ENCODE peak calls at places on chromosomes 5 and 9, in seven cellular contexts. D is ovary, B is A549, H is stomach, G is transverse colon, C is GM12892, L is body of pancreas. M is an unnamed sample.

GRCh38 chr9:136466155-136466541 is 16.7 kb downstream of the SEC16A start:
- DNase-seq in B (no peak), H (no peak), L (no peak), C (no peak), D (no peak), G (no peak), M (no peak)

GRCh38 chr5:37751227-37751626 is 88.6 kb downstream of the GDNF start:
- DNase-seq in H (no peak), G (no peak), L (no peak), B (no peak), D (no peak), C (no peak), M (no peak)

GRCh38 chr5:77239126-77239741 is 28.8 kb downstream of the PDE8B start:
- DNase-seq in H (no peak), B (peak), L (peak), G (no peak), C (no peak), D (no peak), M (no peak)

GRCh38 chr5:140162781-140163180 is 12.2 kb upstream of the CYSTM1 start:
- DNase-seq in G (no peak), C (no peak), L (no peak), B (no peak), D (no peak), H (no peak), M (no peak)

GRCh38 chr5:141814064-141814982 is 63.9 kb downstream of the PCDH1 start:
- DNase-seq in B (peak), H (peak), L (peak), G (peak), C (peak), D (no peak), M (peak)

GRCh38 chr5:137651022-137651421 is 84.9 kb downstream of the KLHL3 start:
- DNase-seq in L (no peak), B (no peak), H (no peak), C (no peak), D (no peak), G (no peak), M (no peak)

GRCh38 chr5:133928690-133929393 is 39.6 kb downstream of the C5orf15 start:
- DNase-seq in L (no peak), G (no peak), C (no peak), D (no peak), H (no peak), B (no peak), M (no peak)

GRCh38 chr5:143274952-143275351 is 128.5 kb downstream of the NR3C1 start:
- DNase-seq in G (no peak), C (no peak), L (no peak), D (no peak), B (peak), H (no peak), M (no peak)

GRCh38 chr9:78131969-78132687 is 100.5 kb upstream of the GNAQ start:
- DNase-seq in C (no peak), G (no peak), D (no peak), B (no peak), H (no peak), L (no peak), M (no peak)

GRCh38 chr9:113463418-113464285 is at the start of gene RGS3:
- DNase-seq in B (peak), H (peak), L (peak), G (peak), C (no peak), D (no peak), M (no peak)
- TF ChIP-seq POLR2A in B (no peak), H (no peak), L (peak), G (peak), C (no peak), D (no peak), M (no peak)

GRCh38 chr9:89315482-89315881 is 2.8 kb upstream of the SECISBP2 start:
- DNase-seq in C (no peak), H (no peak), L (no peak), B (no peak), G (no peak), D (no peak), M (no peak)

GRCh38 chr9:89314955-89315354 is 3.3 kb upstream of the SECISBP2 start:
- DNase-seq in G (no peak), H (no peak), L (no peak), D (no peak), B (no peak), C (no peak), M (no peak)

GRCh38 chr9:89318123-89319014 is at the start of gene SECISBP2:
- DNase-seq in H (peak), G (peak), L (peak), D (peak), C (peak), B (peak), M (peak)

GRCh38 chr9:89319015-89319905 is 960 bp downstream of the SECISBP2 start:
- DNase-seq in C (no peak), G (no peak), D (no peak), H (no peak), B (no peak), L (no peak), M (no peak)

DNA sequence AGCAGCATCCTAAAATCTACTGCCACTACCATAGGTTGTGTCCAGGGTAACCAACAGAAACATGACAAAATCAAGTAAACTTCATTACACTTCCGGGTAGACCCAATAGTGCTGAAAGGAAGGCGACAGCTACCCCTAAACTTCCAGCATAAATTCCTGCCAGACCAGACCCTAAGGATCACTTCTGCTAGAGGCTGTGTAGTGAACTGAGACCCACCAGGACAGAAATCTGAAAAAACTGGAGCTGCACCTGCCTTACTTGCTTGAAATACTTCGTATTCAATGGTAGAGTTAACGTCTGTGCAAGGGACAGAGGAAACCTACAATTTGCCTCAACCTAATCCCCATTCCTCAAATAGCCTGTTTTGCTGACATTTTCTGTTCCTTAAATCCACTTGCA is 1.0 kb upstream of the SECISBP2 start:
- DNase-seq in H (no peak), G (no peak), D (no peak), C (no peak), B (no peak), L (no peak), M (no peak)
- TF ChIP-seq POLR2A in H (no peak), G (no peak), D (no peak), C (peak), B (no peak), L (no peak), M (no peak)

DNA sequence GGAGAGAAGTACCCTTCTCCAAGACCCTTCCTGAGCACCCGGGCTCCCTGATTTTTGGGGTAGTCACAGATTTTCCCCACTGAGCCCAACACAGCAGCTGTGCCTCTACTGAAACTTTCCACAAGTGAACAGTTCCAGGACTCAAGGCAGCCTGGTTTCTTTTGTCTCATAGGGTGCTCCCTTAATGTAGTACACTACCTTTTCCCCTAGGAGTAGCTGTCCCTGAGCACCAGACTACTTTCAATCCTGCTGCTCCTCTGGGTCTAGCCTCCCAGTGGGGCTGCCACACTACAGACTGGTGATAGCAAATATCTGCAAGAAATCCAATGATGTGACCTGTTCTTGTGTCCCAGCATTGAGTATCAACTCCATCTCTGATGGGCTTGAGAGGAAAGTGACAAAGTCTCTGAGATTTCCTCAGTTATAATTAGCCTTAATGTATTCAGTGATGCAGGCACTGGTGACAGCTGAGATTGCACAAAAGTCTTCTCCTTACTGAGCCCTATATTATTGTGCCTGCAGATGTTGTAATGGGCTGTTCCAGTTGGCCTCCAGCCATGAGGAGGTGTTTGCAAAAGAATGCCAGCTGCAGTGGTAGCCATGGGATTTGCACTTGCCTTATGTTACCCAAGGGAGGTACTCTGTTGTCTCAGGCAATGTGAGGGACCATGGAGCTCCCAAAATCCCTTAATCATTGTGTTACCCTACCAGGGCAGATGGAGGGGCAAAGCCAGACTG is 1802.5 kb downstream of the EFNA5 start:
- DNase-seq in G (no peak), B (no peak), D (no peak), C (no peak), H (no peak), L (peak), M (no peak)
- TF ChIP-seq POLR2A in G (no peak), B (no peak), D (no peak), C (no peak), H (no peak), L (no peak), M (no peak)

DNA sequence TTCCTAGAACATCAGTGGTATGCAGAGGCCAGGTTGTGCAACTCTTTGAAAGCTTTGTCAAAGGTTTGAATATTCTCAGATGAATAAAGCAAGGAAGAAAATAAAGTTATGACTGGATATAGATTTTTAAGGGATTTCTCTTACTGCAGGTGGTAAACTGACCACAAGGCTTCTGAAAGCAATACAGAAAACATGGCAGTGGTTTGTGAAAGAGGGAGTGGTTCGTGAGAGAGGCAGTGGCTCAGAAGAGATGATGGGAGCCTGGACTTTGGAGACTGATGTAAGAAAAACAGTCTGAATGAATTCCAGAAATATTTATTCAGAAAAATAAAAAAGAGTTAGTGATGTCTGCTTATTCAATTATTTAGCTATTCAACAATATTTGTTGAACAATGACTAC is 380.4 kb upstream of the CTNND2 start:
- DNase-seq in C (no peak), D (no peak), L (no peak), B (no peak), H (no peak), G (no peak), M (no peak)
- TF ChIP-seq POLR2A in C (no peak), D (no peak), L (no peak), B (no peak), H (no peak), G (no peak), M (no peak)

DNA sequence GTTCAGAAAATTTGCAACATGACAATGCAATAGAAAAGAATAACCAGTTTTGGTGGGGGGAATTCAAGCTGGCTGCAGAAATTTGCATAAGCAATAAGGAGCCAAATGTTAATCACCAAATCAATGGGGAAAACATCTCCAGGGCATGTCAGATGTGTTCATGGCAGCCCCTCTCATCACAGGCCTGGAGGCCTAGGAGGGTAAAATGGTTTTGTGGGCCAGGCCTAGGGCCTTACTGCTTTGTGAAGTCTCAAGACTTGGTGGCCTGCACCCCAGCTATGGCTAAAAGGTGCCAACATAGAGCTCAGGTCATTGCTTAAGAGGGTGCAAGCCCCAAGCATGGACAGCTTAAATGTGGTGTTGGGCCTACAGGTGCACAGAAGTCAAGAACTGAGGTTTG is 29.7 kb upstream of the SLC36A1 start:
- DNase-seq in L (no peak), C (no peak), H (no peak), B (no peak), D (no peak), G (no peak), M (no peak)
- TF ChIP-seq POLR2A in L (no peak), C (no peak), H (no peak), B (no peak), D (no peak), G (no peak), M (no peak)